ENCODE peak calls at places on chromosomes 12 and 14, in five cellular contexts. S, C, W, F and D are unnamed samples.

GRCh38 chr12:41552507-41553047 is 364.5 kb downstream of the PDZRN4 start:
- DNase-seq in S (no peak), C (no peak), W (no peak), F (peak; percentile 41), D (no peak)

GRCh38 chr12:78928200-78929074 is 63.9 kb downstream of the SYT1 start:
- DNase-seq in S (no peak), C (no peak), W (no peak), F (peak; percentile 81), D (no peak)

GRCh38 chr14:31990183-31990862 is 86.8 kb upstream of the ARHGAP5 start:
- DNase-seq in S (no peak), C (no peak), W (no peak), F (no peak), D (no peak)

GRCh38 chr12:127284870-127285431 is 982.0 kb upstream of the TMEM132C start:
- DNase-seq in S (no peak), C (no peak), W (no peak), F (peak; percentile 90), D (no peak)

GRCh38 chr12:54479421-54479820 is 6.0 kb upstream of the GTSF1 start:
- DNase-seq in S (no peak), C (no peak), W (no peak), F (peak; percentile 67), D (no peak)

GRCh38 chr12:110937104-110937641 is 16.8 kb upstream of the MYL2 start:
- DNase-seq in S (no peak), C (peak; percentile 27), W (peak; percentile 74), F (peak; percentile 30), D (no peak)

GRCh38 chr12:14510574-14510973 is 57.1 kb downstream of the PLBD1 start:
- DNase-seq in S (no peak), C (no peak), W (no peak), F (no peak), D (no peak)

GRCh38 chr14:70257526-70257925 is 68.8 kb upstream of the SLC8A3 start:
- DNase-seq in S (no peak), C (no peak), W (no peak), F (peak; percentile 3), D (no peak)

GRCh38 chr12:67002711-67003110 is 266.4 kb upstream of the CAND1 start:
- DNase-seq in S (no peak), C (no peak), W (no peak), F (peak; percentile 3), D (no peak)